ENCODE peak calls at places on chromosomes 7 and 10, in ten cellular contexts. M is effector CD4-positive, alpha-beta T cell; Q is left colon; D is AG04450; B is GDM1; A is GM12892; U is sigmoid colon; I is right cardiac atrium; G is aorta; T is caudate nucleus. W is an unnamed sample.

GRCh38 chr10:71307469-71308085 is 11.5 kb upstream of the SLC29A3 start:
- DNase-seq in G (no peak), D (no peak), I (peak; percentile 62), B (no peak), Q (no peak), A (no peak), T (no peak), U (no peak), M (no peak), W (no peak)

GRCh38 chr10:32410569-32410968 is 35.4 kb upstream of the CCDC7 start:
- DNase-seq in I (no peak), G (no peak), A (no peak), U (no peak), M (no peak), D (no peak), B (no peak), T (no peak), Q (no peak), W (no peak)

GRCh38 chr7:155066417-155066950 is 3.6 kb upstream of the HTR5A start:
- DNase-seq in B (no peak), A (no peak), I (no peak), M (no peak), T (no peak), D (peak; percentile 53), Q (no peak), G (no peak), U (no peak), W (no peak)

GRCh38 chr10:115941247-115941840 is 331.7 kb downstream of the GFRA1 start:
- DNase-seq in U (no peak), A (no peak), I (no peak), T (no peak), G (no peak), Q (no peak), D (no peak), B (no peak), M (no peak), W (no peak)

GRCh38 chr10:123150229-123150985 is 2.5 kb downstream of the HMX2 start:
- DNase-seq in U (no peak), A (no peak), D (no peak), I (no peak), Q (no peak), G (peak; percentile 71), T (no peak), B (no peak), M (no peak), W (no peak)

GRCh38 chr7:51315393-51316261 is 982 bp downstream of the COBL start:
- DNase-seq in T (peak; percentile 57), B (no peak), D (no peak), I (no peak), M (no peak), Q (peak; percentile 62), G (no peak), A (no peak), U (peak; percentile 69), W (peak; percentile 45)

GRCh38 chr7:100891555-100891954 is 2.0 kb upstream of the UFSP1 start:
- DNase-seq in I (no peak), D (no peak), Q (no peak), U (no peak), M (no peak), T (no peak), B (no peak), A (no peak), G (no peak), W (no peak)

GRCh38 chr7:95921543-95921942 is 149.2 kb downstream of the DYNC1I1 start:
- DNase-seq in Q (no peak), M (no peak), G (no peak), B (no peak), T (no peak), A (no peak), I (no peak), U (no peak), D (no peak), W (no peak)

GRCh38 chr10:102904337-102904736 is 13.8 kb upstream of the CNNM2 start:
- DNase-seq in G (no peak), A (no peak), M (no peak), Q (no peak), I (no peak), B (no peak), T (no peak), D (no peak), U (no peak), W (no peak)

GRCh38 chr7:143003393-143004051 is 23.4 kb downstream of the OR9A2 start:
- DNase-seq in G (no peak), A (peak; percentile 19), M (peak; percentile 6), T (no peak), D (peak; percentile 7), B (peak; percentile 33), I (no peak), U (no peak), Q (no peak), W (no peak)

GRCh38 chr7:120825576-120825975 is 32.4 kb downstream of the TSPAN12 start:
- DNase-seq in D (no peak), Q (no peak), U (no peak), I (no peak), M (no peak), A (no peak), G (no peak), B (no peak), T (no peak), W (no peak)

GRCh38 chr7:152856351-152856750 is 96.8 kb downstream of the ACTR3B start:
- DNase-seq in Q (no peak), D (no peak), T (peak; percentile 29), G (no peak), I (no peak), M (no peak), A (no peak), B (no peak), U (no peak), W (no peak)

GRCh38 chr7:78636727-78637126 is 816.7 kb downstream of the MAGI2 start:
- DNase-seq in I (no peak), Q (no peak), U (no peak), A (no peak), G (no peak), D (no peak), M (no peak), T (no peak), B (no peak), W (no peak)

GRCh38 chr7:156560075-156560474 is 80.5 kb upstream of the RNF32 start:
- DNase-seq in B (no peak), U (no peak), G (no peak), T (no peak), I (no peak), M (no peak), Q (no peak), A (no peak), D (no peak), W (no peak)

GRCh38 chr10:91745086-91745831 is 53.0 kb upstream of the TNKS2 start:
- DNase-seq in A (no peak), M (no peak), I (no peak), B (no peak), T (no peak), G (no peak), U (no peak), Q (no peak), D (no peak), W (no peak)

GRCh38 chr7:45130910-45131309 is 19.4 kb upstream of the TBRG4 start:
- DNase-seq in T (no peak), D (no peak), I (no peak), B (no peak), U (no peak), A (no peak), Q (no peak), G (peak; percentile 41), M (no peak), W (no peak)

GRCh38 chr7:130732980-130733865 is 784 bp downstream of the KLF14 start:
- DNase-seq in A (peak; percentile 50), Q (no peak), I (peak; percentile 56), T (no peak), D (no peak), M (no peak), U (no peak), G (no peak), B (no peak), W (no peak)

GRCh38 chr10:131636841-131637724 is 263.7 kb upstream of the PPP2R2D start:
- DNase-seq in B (no peak), M (no peak), U (no peak), T (no peak), D (no peak), G (no peak), Q (no peak), I (no peak), A (no peak), W (no peak)

GRCh38 chr10:97078280-97079156 is 107.2 kb downstream of the SLIT1 start:
- DNase-seq in Q (no peak), B (no peak), T (no peak), G (peak; percentile 71), M (no peak), D (no peak), A (no peak), U (no peak), I (no peak), W (no peak)

GRCh38 chr7:2165610-2166594 is 66.8 kb downstream of the MAD1L1 start:
- DNase-seq in T (no peak), G (peak; percentile 75), M (no peak), D (no peak), B (no peak), Q (no peak), I (peak; percentile 82), U (no peak), A (peak; percentile 64), W (no peak)